ENCODE peak calls at places on chromosomes 16 and 17, in five cellular contexts. M, S, O, K and A are unnamed samples.

GRCh38 chr17:15917439-15918027 is 27.4 kb upstream of the ADORA2B start:
- DNase-seq in M (no peak), S (no peak), O (no peak), K (no peak), A (peak; percentile 55)

GRCh38 chr16:5396880-5397279 is 299.3 kb upstream of the EEF2KMT start:
- DNase-seq in M (no peak), S (no peak), O (no peak), K (no peak), A (no peak)

GRCh38 chr17:10126554-10127493 is 71.6 kb downstream of the GAS7 start:
- DNase-seq in M (peak; percentile 63), S (no peak), O (no peak), K (no peak), A (peak; percentile 62)

GRCh38 chr17:80168371-80168770 is 1.5 kb upstream of the CARD14 start:
- DNase-seq in M (no peak), S (no peak), O (no peak), K (no peak), A (no peak)

GRCh38 chr17:64020068-64020766 is at the start of gene ICAM2:
- DNase-seq in M (no peak), S (peak; percentile 34), O (no peak), K (no peak), A (peak; percentile 32)

GRCh38 chr17:27807567-27808470 is 7.5 kb upstream of the NOS2 start:
- DNase-seq in M (no peak), S (no peak), O (no peak), K (no peak), A (no peak)

GRCh38 chr17:74566132-74566753 is 1.1 kb downstream of the CD300H start:
- DNase-seq in M (peak; percentile 82), S (no peak), O (no peak), K (peak; percentile 64), A (peak; percentile 88)

GRCh38 chr17:4856937-4857314 is 23.8 kb downstream of the MINK1 start:
- DNase-seq in M (no peak), S (no peak), O (no peak), K (no peak), A (no peak)

GRCh38 chr16:8756755-8757154 is 40.7 kb downstream of the TMEM186 start:
- DNase-seq in M (no peak), S (no peak), O (no peak), K (no peak), A (no peak)

GRCh38 chr16:79597775-79598174 is 2.8 kb downstream of the MAF start:
- DNase-seq in M (no peak), S (no peak), O (no peak), K (no peak), A (no peak)

GRCh38 chr17:82879241-82879640 is 39.4 kb upstream of the ZNF750 start:
- DNase-seq in M (no peak), S (no peak), O (no peak), K (no peak), A (no peak)

GRCh38 chr16:58503863-58504688 is 4.1 kb downstream of the NDRG4 start:
- DNase-seq in M (no peak), S (peak; percentile 52), O (no peak), K (no peak), A (peak; percentile 26)

GRCh38 chr17:82424001-82424862 is 5.8 kb upstream of the OGFOD3 start:
- DNase-seq in M (peak; percentile 73), S (no peak), O (no peak), K (peak; percentile 63), A (peak; percentile 87)

GRCh38 chr17:62663304-62663703 is 35.8 kb downstream of the MRC2 start:
- DNase-seq in M (no peak), S (no peak), O (no peak), K (no peak), A (no peak)

GRCh38 chr17:81917565-81918332 is at the start of gene SIRT7:
- DNase-seq in M (peak; percentile 100), S (no peak), O (peak; percentile 43), K (peak; percentile 89), A (peak; percentile 100)

DNA sequence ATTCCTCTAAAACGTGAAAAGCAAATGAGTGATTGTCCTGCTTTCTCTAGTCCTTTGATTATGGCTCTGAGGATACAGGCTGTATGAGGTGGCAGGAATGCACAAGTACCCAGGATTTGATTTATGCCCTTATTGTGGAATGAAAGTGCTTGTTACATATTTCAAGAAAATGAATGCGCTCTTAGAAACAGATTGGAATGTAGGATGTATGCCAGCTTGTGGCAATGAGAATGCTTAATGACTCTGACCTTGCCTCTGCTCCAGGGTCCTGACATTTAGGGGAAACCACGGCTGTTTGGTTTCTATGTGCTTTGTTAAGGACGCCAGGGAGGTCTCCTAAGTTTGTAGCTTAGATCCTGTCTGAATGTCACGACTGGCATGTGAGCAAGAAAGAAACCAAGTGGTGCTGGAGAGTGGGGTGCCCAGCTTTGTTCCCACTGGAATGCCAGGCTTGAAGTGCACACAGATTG is 22.0 kb downstream of the PRCD start:
- DNase-seq in M (no peak), S (no peak), O (no peak), K (peak; percentile 58), A (no peak)
- H3K4me3 ChIP-seq in M (no peak overlapping the region), S (no peak overlapping the region), O (no peak overlapping the region), K (peak overlapping the region; percentile 91), A (no peak overlapping the region)

GRCh38 chr17:8014558-8014850 is 12.1 kb downstream of the GUCY2D start:
- DNase-seq in M (no peak), S (no peak), O (no peak), K (no peak), A (no peak)
- H3K27me3 ChIP-seq in M (no peaks in the 10 kb centered on the region), S (no peaks in the 10 kb centered on the region), O (no peaks in the 10 kb centered on the region), K (no peaks in the 10 kb centered on the region), A (peaks cover 26% of the 10 kb centered on the region)

GRCh38 chr17:37574427-37574826 is 34.8 kb downstream of the SYNRG start:
- DNase-seq in M (no peak), S (no peak), O (no peak), K (no peak), A (no peak)
- H3K36me3 ChIP-seq in M (peaks cover 60% of the 10 kb centered on the region), S (peaks cover 54% of the 10 kb centered on the region), O (peaks cover 19% of the 10 kb centered on the region), K (peaks cover 5% of the 10 kb centered on the region), A (peaks cover 2% of the 10 kb centered on the region)

GRCh38 chr16:14401839-14402115 is 228.3 kb downstream of the PARN start:
- DNase-seq in M (no peak), S (no peak), O (no peak), K (no peak), A (no peak)

GRCh38 chr16:14398014-14398717 is 231.9 kb downstream of the PARN start:
- DNase-seq in M (no peak), S (no peak), O (no peak), K (no peak), A (no peak)

GRCh38 chr16:14405611-14406537 is 224.2 kb downstream of the PARN start:
- DNase-seq in M (peak; percentile 75), S (no peak), O (no peak), K (peak; percentile 16), A (peak; percentile 98)

GRCh38 chr16:14399397-14400284 is 230.4 kb downstream of the PARN start:
- DNase-seq in M (no peak), S (no peak), O (peak; percentile 85), K (peak; percentile 67), A (no peak)

GRCh38 chr16:14400285-14400977 is 229.6 kb downstream of the PARN start:
- DNase-seq in M (no peak), S (no peak), O (no peak), K (no peak), A (no peak)
- H3K4me3 ChIP-seq in M (no peak overlapping the region), S (no peak overlapping the region), O (peak overlapping the region; percentile 45), K (peak overlapping the region; percentile 28), A (no peak overlapping the region)

GRCh38 chr17:43907425-43907981 is at the start of gene MPP2:
- DNase-seq in M (peak; percentile 86), S (no peak), O (no peak), K (peak; percentile 32), A (peak; percentile 93)

GRCh38 chr17:43908111-43908721 is 880 bp upstream of the MPP2 start:
- DNase-seq in M (peak; percentile 86), S (no peak), O (no peak), K (no peak), A (peak; percentile 82)

GRCh38 chr17:43912635-43913304 is 5.4 kb upstream of the MPP2 start:
- DNase-seq in M (no peak), S (no peak), O (no peak), K (no peak), A (no peak)

GRCh38 chr17:43906951-43907424 is 348 bp downstream of the MPP2 start:
- DNase-seq in M (no peak), S (no peak), O (no peak), K (no peak), A (no peak)

DNA sequence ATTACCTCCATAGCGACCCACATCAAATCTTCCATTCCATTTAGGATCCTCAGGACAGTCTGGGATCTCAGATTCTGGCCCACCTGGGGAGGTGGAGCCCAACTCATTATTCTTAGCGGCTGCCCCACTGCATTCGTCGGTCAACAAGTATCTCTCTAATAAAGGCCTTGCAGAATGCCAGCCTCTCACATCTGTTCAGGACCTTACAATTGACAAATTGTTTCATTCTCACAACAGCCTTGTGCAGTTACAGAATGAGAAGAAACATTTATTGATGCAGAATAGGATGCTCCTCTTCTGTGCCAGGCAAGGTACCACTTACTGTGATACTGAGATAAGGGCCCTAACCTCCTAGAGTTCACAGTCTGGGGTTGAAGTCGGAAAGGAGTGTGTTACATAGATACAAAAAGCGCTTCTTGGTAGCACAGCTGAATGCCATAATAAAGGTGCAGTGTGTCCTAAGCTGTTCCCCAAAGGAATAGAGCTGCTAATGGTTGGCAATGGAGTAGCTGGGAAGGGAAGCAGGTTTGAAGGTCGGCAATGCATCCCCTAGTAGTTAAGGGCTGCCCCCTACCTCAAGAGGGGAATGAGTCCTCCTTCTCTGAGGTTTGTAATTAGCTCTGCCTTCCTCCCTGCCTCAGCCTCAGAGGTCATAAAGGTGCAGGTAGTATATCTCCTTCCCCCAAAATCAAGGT is 2.3 kb upstream of the MPP2 start:
- DNase-seq in M (no peak), S (no peak), O (no peak), K (no peak), A (no peak)
- H3K27me3 ChIP-seq in M (peaks cover 7% of the 10 kb centered on the region), S (peaks cover 17% of the 10 kb centered on the region), O (peaks cover 59% of the 10 kb centered on the region), K (peaks cover 50% of the 10 kb centered on the region), A (peaks cover 33% of the 10 kb centered on the region)

GRCh38 chr16:12995721-12996372 is 94.4 kb downstream of the SHISA9 start:
- DNase-seq in M (no peak), S (no peak), O (no peak), K (no peak), A (no peak)
- H3K36me3 ChIP-seq in M (no peaks in the 10 kb centered on the region), S (no peaks in the 10 kb centered on the region), O (peaks cover 7% of the 10 kb centered on the region), K (no peaks in the 10 kb centered on the region), A (no peaks in the 10 kb centered on the region)